ENCODE peak calls at places on chromosomes 4 and X, in ten cellular contexts. H is transverse colon, L is PC-3, S is upper lobe of left lung, G is neuronal stem cell, U is fibroblast of lung, A is heart left ventricle, C is right lobe of liver, F is neural progenitor cell, O is heart right ventricle. B is an unnamed sample.

GRCh38 chr4:80138556-80139538 is 58.5 kb upstream of the PRDM8 start:
- DNase-seq in S (peak; percentile 22), C (no peak), A (no peak), U (peak; percentile 74), G (no peak), O (no peak), H (peak; percentile 8), F (no peak), L (peak; percentile 61), B (no peak)

GRCh38 chr4:184382189-184382846 is 92.0 kb downstream of the IRF2 start:
- DNase-seq in H (peak; percentile 37), O (no peak), C (no peak), A (no peak), F (no peak), L (no peak), S (no peak), G (no peak), U (no peak), B (no peak)

GRCh38 chrX:106243376-106243775 is 75.3 kb downstream of the PWWP3B start:
- DNase-seq in H (no peak), L (peak; percentile 11), U (peak; percentile 7), A (no peak), C (no peak), O (no peak), G (no peak), F (no peak), S (no peak), B (no peak)

GRCh38 chr4:151206241-151207005 is 70.5 kb upstream of the PRSS48 start:
- DNase-seq in A (no peak), O (no peak), F (no peak), U (no peak), H (no peak), S (no peak), G (no peak), L (no peak), C (no peak), B (no peak)

GRCh38 chr4:41432889-41433288 is 105.1 kb upstream of the LIMCH1 start:
- DNase-seq in S (no peak), H (no peak), F (peak; percentile 71), G (peak; percentile 75), L (no peak), U (peak; percentile 94), C (no peak), O (no peak), A (no peak), B (peak; percentile 61)

GRCh38 chrX:23114256-23114655 is 114.5 kb downstream of the DDX53 start:
- DNase-seq in G (no peak), S (no peak), U (no peak), L (no peak), A (no peak), F (no peak), O (no peak), C (no peak), H (no peak), B (no peak)

GRCh38 chr4:175823015-175823741 is 11.1 kb upstream of the GPM6A start:
- DNase-seq in H (no peak), A (no peak), O (no peak), L (no peak), F (no peak), S (no peak), C (no peak), U (no peak), G (no peak), B (no peak)

GRCh38 chr4:65999518-65999871 is 329.2 kb upstream of the EPHA5 start:
- DNase-seq in H (no peak), A (no peak), L (peak; percentile 14), F (no peak), O (no peak), G (no peak), C (no peak), S (no peak), U (no peak), B (no peak)

GRCh38 chr4:76377922-76378321 is 43.0 kb downstream of the CCDC158 start:
- DNase-seq in A (no peak), F (peak; percentile 69), U (peak; percentile 65), O (no peak), L (peak; percentile 36), C (peak; percentile 63), S (peak; percentile 47), H (peak; percentile 60), G (peak; percentile 32), B (peak; percentile 45)

GRCh38 chr4:71697031-71697430 is 86.8 kb downstream of the GC start:
- DNase-seq in C (no peak), O (no peak), H (no peak), A (no peak), S (no peak), G (no peak), F (peak; percentile 7), L (no peak), U (no peak), B (peak; percentile 6)

GRCh38 chrX:41344053-41344452 is 10.1 kb downstream of the DDX3X start:
- DNase-seq in C (no peak), F (no peak), U (no peak), S (no peak), G (no peak), L (no peak), H (no peak), O (no peak), A (no peak), B (no peak)

GRCh38 chr4:67437974-67438713 is 107.2 kb downstream of the CENPC start:
- DNase-seq in A (no peak), H (no peak), L (peak; percentile 11), F (no peak), U (peak; percentile 53), O (no peak), C (no peak), S (no peak), G (no peak), B (no peak)

GRCh38 chrX:140250363-140250762 is 254.5 kb downstream of the SOX3 start:
- DNase-seq in A (no peak), U (no peak), G (no peak), C (no peak), F (no peak), S (no peak), O (no peak), H (no peak), L (no peak), B (no peak)

GRCh38 chr4:142110136-142110535 is 473.8 kb downstream of the IL15 start:
- DNase-seq in L (no peak), A (no peak), U (no peak), O (no peak), C (no peak), S (no peak), F (no peak), H (no peak), G (no peak), B (no peak)

GRCh38 chr4:92551616-92552015 is 247.8 kb downstream of the GRID2 start:
- DNase-seq in C (no peak), O (no peak), L (no peak), H (no peak), F (no peak), G (no peak), U (no peak), A (no peak), S (no peak), B (no peak)

GRCh38 chrX:35622021-35622420 is 176.1 kb upstream of the MAGEB16 start:
- DNase-seq in O (no peak), L (peak; percentile 11), F (no peak), C (no peak), S (no peak), H (no peak), A (no peak), G (no peak), U (no peak), B (no peak)

GRCh38 chrX:118370921-118371624 is 25.2 kb downstream of the WDR44 start:
- DNase-seq in S (no peak), U (peak; percentile 63), H (no peak), O (no peak), A (no peak), C (no peak), G (no peak), L (no peak), F (no peak), B (no peak)

GRCh38 chr4:7629855-7630254 is 195.1 kb upstream of the PSAPL1 start:
- DNase-seq in F (no peak), G (no peak), C (no peak), A (no peak), H (no peak), L (no peak), U (peak; percentile 53), S (no peak), O (no peak), B (no peak)

GRCh38 chrX:2711441-2711840 is 20.3 kb downstream of the CD99 start:
- DNase-seq in H (no peak), S (no peak), L (no peak), G (no peak), C (no peak), F (no peak), A (no peak), U (no peak), O (no peak), B (peak; percentile 92)
- H3K36me3 ChIP-seq in H (no peaks in the 10 kb centered on the region), S (peaks cover 37% of the 10 kb centered on the region), L (peaks cover 7% of the 10 kb centered on the region), G (peaks cover 36% of the 10 kb centered on the region), C (no peaks in the 10 kb centered on the region), F (no peaks in the 10 kb centered on the region), A (no peaks in the 10 kb centered on the region), U (peaks cover 4% of the 10 kb centered on the region), O (no peaks in the 10 kb centered on the region), B (peaks cover 14% of the 10 kb centered on the region)

GRCh38 chr4:88660446-88661294 is 37.0 kb downstream of the NAP1L5 start:
- DNase-seq in F (no peak), G (no peak), C (no peak), L (peak; percentile 22), O (no peak), A (no peak), U (peak; percentile 58), H (peak; percentile 26), S (no peak), B (no peak)
- H3K36me3 ChIP-seq in F (no peaks in the 10 kb centered on the region), G (no peaks in the 10 kb centered on the region), C (no peaks in the 10 kb centered on the region), L (no peaks in the 10 kb centered on the region), O (no peaks in the 10 kb centered on the region), A (peaks cover 4% of the 10 kb centered on the region), U (no peaks in the 10 kb centered on the region), H (no peaks in the 10 kb centered on the region), S (peaks cover 50% of the 10 kb centered on the region), B (no peaks in the 10 kb centered on the region)

GRCh38 chr4:96354036-96354712 is 514.3 kb downstream of the PDHA2 start:
- DNase-seq in U (peak; percentile 11), G (no peak), C (no peak), O (no peak), A (no peak), H (no peak), L (no peak), F (no peak), S (no peak), B (no peak)

GRCh38 chr4:96355414-96355813 is 515.5 kb downstream of the PDHA2 start:
- DNase-seq in H (no peak), C (no peak), G (no peak), O (no peak), U (no peak), S (no peak), L (no peak), F (no peak), A (no peak), B (no peak)

GRCh38 chr4:96352051-96352517 is 512.2 kb downstream of the PDHA2 start:
- DNase-seq in G (peak; percentile 9), O (no peak), C (no peak), U (peak; percentile 25), F (peak; percentile 49), S (no peak), L (peak; percentile 33), H (no peak), A (no peak), B (peak; percentile 36)

GRCh38 chr4:96356591-96357360 is 516.9 kb downstream of the PDHA2 start:
- DNase-seq in S (no peak), C (no peak), O (no peak), L (no peak), A (no peak), H (no peak), F (no peak), U (peak; percentile 81), G (no peak), B (no peak)
- H3K36me3 ChIP-seq in S (no peaks in the 10 kb centered on the region), C (no peaks in the 10 kb centered on the region), O (no peaks in the 10 kb centered on the region), L (no peaks in the 10 kb centered on the region), A (no peaks in the 10 kb centered on the region), H (no peaks in the 10 kb centered on the region), F (no peaks in the 10 kb centered on the region), U (no peaks in the 10 kb centered on the region), G (no peaks in the 10 kb centered on the region), B (no peaks in the 10 kb centered on the region)

GRCh38 chr4:187235456-187236170 is 512.0 kb upstream of the FAT1 start:
- DNase-seq in G (no peak), L (peak; percentile 1), F (peak; percentile 31), H (no peak), O (no peak), C (no peak), U (peak; percentile 3), A (no peak), S (no peak), B (no peak)
- H3K36me3 ChIP-seq in G (no peaks in the 10 kb centered on the region), L (no peaks in the 10 kb centered on the region), F (no peaks in the 10 kb centered on the region), H (no peaks in the 10 kb centered on the region), O (no peaks in the 10 kb centered on the region), C (no peaks in the 10 kb centered on the region), U (no peaks in the 10 kb centered on the region), A (no peaks in the 10 kb centered on the region), S (no peaks in the 10 kb centered on the region), B (no peaks in the 10 kb centered on the region)